ENCODE peak calls at places on chromosomes 11 and 22, in six cellular contexts. O is T-helper 2 cell; J is ecto neural progenitor cell; H is hippocampal formation; T is HEK293T; C is stimulated activated CD8-positive, alpha-beta memory T cell treated with anti-CD3 and anti-CD28 coated beads, Interleukin-2, amount 100 ng/mL, for 48 hours. X is an unnamed sample.
A peak's percentile ranks its signal among the peaks of the same experiment; 100 is the strongest.

GRCh38 chr11:119647254-119647653 is 81.7 kb downstream of the NECTIN1 start:
- DNase-seq in O (no peak), J (no peak), H (no peak), T (no peak), C (no peak), X (no peak)

GRCh38 chr11:67696998-67697397 is 22.6 kb upstream of the ALDH3B2 start:
- DNase-seq in O (no peak), J (no peak), H (no peak), T (no peak), C (no peak), X (no peak)

GRCh38 chr11:65554057-65554818 is 3.9 kb downstream of the LTBP3 start:
- DNase-seq in O (no peak), J (no peak), H (no peak), T (no peak), C (no peak), X (no peak)

GRCh38 chr11:2535673-2536439 is 91.0 kb downstream of the KCNQ1 start:
- DNase-seq in O (peak; percentile 5), J (no peak), H (no peak), T (no peak), C (no peak), X (no peak)

GRCh38 chr11:61532136-61533038 is 23.8 kb downstream of the LRRC10B start:
- DNase-seq in O (no peak), J (no peak), H (no peak), T (peak; percentile 83), C (peak; percentile 36), X (no peak)

GRCh38 chr11:686451-687243 is 8.4 kb downstream of the DEAF1 start:
- DNase-seq in O (no peak), J (no peak), H (no peak), T (no peak), C (no peak), X (no peak)

GRCh38 chr22:37472418-37473006 is 13.7 kb downstream of the MFNG start:
- DNase-seq in O (no peak), J (no peak), H (no peak), T (peak; percentile 71), C (peak; percentile 34), X (no peak)

GRCh38 chr11:70067591-70068341 is 10.4 kb upstream of the ANO1 start:
- DNase-seq in O (no peak), J (peak; percentile 55), H (no peak), T (no peak), C (no peak), X (no peak)

GRCh38 chr11:67370351-67371076 is 2.9 kb downstream of the CLCF1 start:
- DNase-seq in O (no peak), J (no peak), H (no peak), T (no peak), C (no peak), X (no peak)